ENCODE peak calls at places on chromosomes 11 and 22, in nine cellular contexts. A is cardiac muscle cell, Q is HCT116, O is OCI-LY7, L is PC-9, K is thyroid gland, B is MM.1S, F is pancreas, R is mucosa of descending colon. G is an unnamed sample. For H3K4me1, the result is how much of the 10 kb centered on the place peaks cover.

GRCh38 chr22:41857160-41857859 is 24.4 kb downstream of the SREBF2 start:
- DNase-seq in A (peak), Q (peak), O (peak), L (peak), K (peak), B (no peak), F (no peak), R (peak), G (peak)

GRCh38 chr11:45280449-45280848 is 5.7 kb downstream of the SYT13 start:
- DNase-seq in A (no peak), Q (no peak), O (no peak), L (no peak), K (no peak), B (peak), F (no peak), R (no peak), G (no peak)

GRCh38 chr22:31085493-31085824 is 4.3 kb downstream of the SMTN start:
- DNase-seq in A (peak), Q (no peak), O (no peak), L (no peak), K (no peak), B (no peak), F (peak), R (no peak), G (no peak)

GRCh38 chr11:2086239-2087040 is 52.7 kb downstream of the IGF2 start:
- DNase-seq in A (no peak), Q (no peak), O (no peak), L (no peak), K (no peak), B (no peak), F (no peak), R (no peak), G (peak)

GRCh38 chr11:102717280-102717679 is 7.5 kb downstream of the MMP8 start:
- DNase-seq in A (no peak), Q (no peak), O (no peak), L (no peak), K (no peak), B (no peak), F (no peak), R (no peak), G (no peak)

GRCh38 chr11:22976146-22976545 is 115.9 kb upstream of the CCDC179 start:
- DNase-seq in A (peak), Q (no peak), O (no peak), L (peak), K (no peak), B (no peak), F (peak), R (no peak), G (peak)

GRCh38 chr11:102734650-102735049 is 9.9 kb upstream of the MMP8 start:
- DNase-seq in A (no peak), Q (no peak), O (no peak), L (no peak), K (no peak), B (no peak), F (no peak), R (no peak), G (no peak)

GRCh38 chr22:49155039-49155808 is 672.4 kb downstream of the BRD1 start:
- DNase-seq in A (no peak), Q (no peak), O (no peak), L (no peak), K (no peak), B (no peak), F (no peak), R (no peak), G (no peak)

GRCh38 chr11:94450061-94450460 is 43.6 kb downstream of the MRE11 start:
- DNase-seq in A (peak), Q (no peak), O (no peak), L (no peak), K (no peak), B (no peak), F (no peak), R (no peak), G (no peak)

GRCh38 chr11:70503878-70504240 is 105.5 kb downstream of the CTTN start:
- DNase-seq in A (no peak), Q (no peak), O (no peak), L (no peak), K (no peak), B (no peak), F (no peak), R (peak), G (no peak)

GRCh38 chr11:115780625-115781024 is 276.4 kb upstream of the CADM1 start:
- DNase-seq in A (no peak), Q (no peak), O (no peak), L (no peak), K (no peak), B (no peak), F (no peak), R (no peak), G (no peak)

GRCh38 chr11:131486100-131486499 is 115.7 kb downstream of the NTM start:
- DNase-seq in A (peak), Q (no peak), O (no peak), L (peak), K (no peak), B (no peak), F (no peak), R (no peak), G (no peak)

GRCh38 chr11:910589-911030 is at the start of gene CHID1:
- DNase-seq in A (peak), Q (peak), O (peak), L (peak), K (peak), B (peak), F (peak), R (peak), G (peak)

GRCh38 chr22:50115693-50116092 is 25.9 kb downstream of the MOV10L1 start:
- DNase-seq in A (peak), Q (no peak), O (no peak), L (peak), K (peak), B (no peak), F (no peak), R (no peak), G (no peak)

GRCh38 chr11:120674537-120674936 is 163.0 kb downstream of the GRIK4 start:
- DNase-seq in A (peak), Q (no peak), O (no peak), L (no peak), K (peak), B (no peak), F (no peak), R (no peak), G (no peak)

GRCh38 chr11:36243641-36244040 is 45.6 kb downstream of the COMMD9 start:
- DNase-seq in A (peak), Q (no peak), O (no peak), L (no peak), K (no peak), B (no peak), F (no peak), R (no peak), G (no peak)

GRCh38 chr22:23566716-23567475 is 13.2 kb downstream of the IGLL1 start:
- DNase-seq in A (no peak), Q (no peak), O (no peak), L (no peak), K (no peak), B (no peak), F (no peak), R (no peak), G (no peak)

GRCh38 chr11:33669598-33670249 is 30.9 kb downstream of the C11orf91 start:
- DNase-seq in A (no peak), Q (no peak), O (no peak), L (no peak), K (no peak), B (no peak), F (no peak), R (no peak), G (no peak)

GRCh38 chr11:62823677-62824076 is 8.2 kb downstream of the STX5 start:
- DNase-seq in A (no peak), Q (no peak), O (no peak), L (no peak), K (no peak), B (no peak), F (no peak), R (no peak), G (no peak)

GRCh38 chr22:19730662-19731360 is 7.5 kb downstream of the GP1BB start:
- DNase-seq in A (peak), Q (peak), O (peak), L (peak), K (peak), B (peak), F (peak), R (peak), G (peak)

GRCh38 chr11:86674965-86675364 is 2.5 kb upstream of the ME3 start:
- DNase-seq in A (no peak), Q (no peak), O (no peak), L (no peak), K (no peak), B (no peak), F (no peak), R (no peak), G (no peak)

GRCh38 chr11:35158371-35159081 is 19.6 kb downstream of the CD44 start:
- DNase-seq in A (peak), Q (no peak), O (no peak), L (no peak), K (no peak), B (no peak), F (no peak), R (peak), G (no peak)

GRCh38 chr11:99020324-99021225 is at the start of gene CNTN5:
- DNase-seq in A (peak), Q (no peak), O (no peak), L (peak), K (peak), B (peak), F (peak), R (peak), G (no peak)

GRCh38 chr11:17389957-17390649 is 1.6 kb upstream of the KCNJ11 start:
- DNase-seq in A (no peak), Q (no peak), O (no peak), L (no peak), K (no peak), B (no peak), F (peak), R (no peak), G (no peak)

GRCh38 chr11:17387280-17387679 is 1.2 kb downstream of the KCNJ11 start:
- DNase-seq in A (no peak), Q (no peak), O (no peak), L (no peak), K (no peak), B (no peak), F (no peak), R (no peak), G (no peak)

GRCh38 chr11:17388609-17389204 is at the start of gene KCNJ11:
- DNase-seq in A (no peak), Q (no peak), O (no peak), L (peak), K (peak), B (no peak), F (no peak), R (peak), G (peak)

GRCh38 chr11:17387811-17388210 is 648 bp downstream of the KCNJ11 start:
- DNase-seq in A (no peak), Q (no peak), O (no peak), L (no peak), K (no peak), B (no peak), F (peak), R (no peak), G (no peak)

GRCh38 chr11:17389205-17389956 is 922 bp upstream of the KCNJ11 start:
- DNase-seq in A (peak), Q (peak), O (peak), L (peak), K (peak), B (peak), F (peak), R (peak), G (peak)
- TF ChIP-seq CTCF in A (peak), Q (peak), O (peak), L (peak), K (no peak), B (peak), F (peak), R (peak), G (no peak)

GRCh38 chr11:117220999-117221774 is 10.7 kb downstream of the PCSK7 start:
- DNase-seq in A (peak), Q (no peak), O (no peak), L (no peak), K (peak), B (no peak), F (no peak), R (peak), G (no peak)

GRCh38 chr11:117221775-117222517 is 9.9 kb downstream of the PCSK7 start:
- DNase-seq in A (peak), Q (no peak), O (no peak), L (peak), K (no peak), B (no peak), F (peak), R (peak), G (peak)

GRCh38 chr11:117223741-117224685 is 7.9 kb downstream of the PCSK7 start:
- DNase-seq in A (no peak), Q (no peak), O (no peak), L (no peak), K (no peak), B (no peak), F (peak), R (no peak), G (no peak)

GRCh38 chr11:117225553-117226170 is 6.2 kb downstream of the PCSK7 start:
- DNase-seq in A (no peak), Q (no peak), O (no peak), L (no peak), K (no peak), B (no peak), F (peak), R (no peak), G (no peak)

DNA sequence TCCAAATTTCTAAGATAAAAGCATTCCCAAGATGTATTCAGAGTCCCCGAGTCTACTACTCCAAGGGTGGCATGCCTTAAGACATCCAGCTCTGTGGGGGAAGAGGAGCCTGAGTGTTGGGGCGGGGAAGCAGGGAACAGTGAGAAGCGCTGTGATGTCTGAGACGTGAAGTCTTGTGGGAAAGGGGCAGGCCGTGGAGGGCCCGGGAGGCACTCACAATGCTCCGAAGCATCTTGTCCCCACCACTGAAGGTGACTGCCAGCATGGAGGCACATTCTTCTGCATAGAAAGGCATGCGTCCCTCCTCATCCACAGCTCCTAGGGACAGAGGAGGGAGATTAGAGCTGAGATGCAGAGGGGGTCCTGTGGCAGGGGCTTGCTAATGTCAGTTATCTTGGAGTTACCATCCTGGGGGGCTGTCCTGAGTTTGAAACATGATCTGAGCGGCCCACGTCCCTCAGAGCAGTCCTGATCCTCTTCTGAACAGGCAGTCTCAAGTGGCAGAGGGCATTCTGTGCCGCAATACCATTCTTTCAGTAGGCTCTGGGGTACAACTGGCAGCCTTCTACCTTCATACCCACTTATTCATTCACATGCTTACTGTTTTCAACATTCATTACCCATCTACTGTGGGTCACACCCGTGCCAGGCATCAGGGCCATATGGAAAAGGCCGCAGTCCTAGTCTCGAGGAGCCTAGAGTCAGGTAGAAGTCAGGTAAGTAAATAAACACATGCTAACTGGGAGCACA is 8.7 kb downstream of the PCSK7 start:
- DNase-seq in A (no peak), Q (no peak), O (no peak), L (no peak), K (no peak), B (no peak), F (no peak), R (no peak), G (no peak)
- H3K4me3 ChIP-seq in A (no peak), Q (no peak), O (no peak), L (no peak), K (no peak), B (no peak), F (no peak), R (no peak), G (no peak)

DNA sequence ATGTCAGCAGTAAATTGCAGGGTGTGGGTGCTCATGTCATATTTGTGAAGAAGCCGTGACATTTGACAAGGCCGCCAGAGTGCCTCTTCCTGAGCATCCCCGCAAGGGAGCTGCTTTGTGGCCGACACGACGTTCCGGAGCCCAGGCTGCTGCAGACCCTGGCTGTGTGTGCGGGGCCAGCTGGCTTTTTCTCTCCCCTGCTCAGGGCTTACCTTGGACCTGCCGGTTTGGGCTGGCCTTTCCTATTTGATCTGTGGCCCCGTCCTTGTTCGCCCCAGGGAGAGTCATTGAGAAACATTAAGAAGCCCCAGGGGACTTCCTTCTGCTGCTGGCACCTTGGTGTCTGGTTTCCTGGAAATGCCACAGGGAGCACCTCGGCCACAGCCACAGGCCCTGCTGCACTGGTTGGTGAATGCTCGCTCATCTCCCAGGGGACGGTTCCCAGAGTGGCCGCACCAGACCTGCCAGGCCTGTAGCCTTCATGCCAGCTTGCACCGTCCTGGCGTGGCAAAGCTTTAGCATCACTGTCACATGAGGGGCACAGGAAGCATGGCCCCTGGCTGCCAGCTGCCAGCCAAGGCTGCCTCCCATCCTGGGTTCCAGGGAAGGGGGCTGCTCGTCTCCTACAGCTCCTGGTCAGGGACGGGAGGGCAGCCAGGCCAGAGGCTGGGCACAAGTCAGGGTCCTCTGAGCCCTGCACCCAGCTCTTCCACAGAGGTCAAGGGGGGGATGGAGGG is 5.4 kb downstream of the GRK2 start:
- DNase-seq in A (no peak), Q (no peak), O (peak), L (no peak), K (peak), B (no peak), F (no peak), R (no peak), G (no peak)
- H3K4me1 ChIP-seq in A (under half), Q (under half), O (half or more), L (under half), K (half or more), B (half or more), F (under half), R (half or more), G (half or more)

DNA sequence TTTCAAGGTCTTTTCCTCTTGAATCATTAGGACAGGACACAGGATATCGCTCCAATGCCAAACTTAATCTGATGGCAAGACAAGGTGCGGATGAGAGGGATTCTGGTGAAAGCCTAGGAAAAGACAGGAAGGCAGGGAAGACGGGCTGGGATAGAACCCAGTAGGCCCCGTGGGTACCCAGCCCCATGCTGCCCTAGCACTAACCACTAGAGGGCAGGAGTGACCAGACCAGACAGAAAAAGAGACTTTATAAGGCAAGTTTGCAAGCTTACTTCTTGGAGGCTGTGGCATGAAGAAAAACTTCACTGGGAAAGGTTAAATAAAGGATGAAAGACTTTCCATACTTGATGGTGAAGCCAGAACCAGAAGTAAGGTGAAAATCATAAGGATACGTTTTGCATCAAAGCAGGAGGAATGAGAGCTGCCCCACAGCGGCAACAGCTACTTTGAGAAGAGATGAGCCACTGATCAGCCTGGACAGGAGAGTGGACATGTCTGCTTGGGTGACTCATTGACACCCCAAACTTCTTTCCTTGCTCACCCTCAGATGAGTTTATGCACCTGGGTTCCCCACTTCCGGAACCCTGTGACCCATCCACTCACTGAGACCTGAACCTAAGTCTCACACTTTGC is 39.8 kb downstream of the SYN3 start:
- DNase-seq in A (peak), Q (peak), O (peak), L (peak), K (peak), B (peak), F (peak), R (peak), G (peak)
- TF ChIP-seq CTCF in A (peak), Q (peak), O (peak), L (peak), K (peak), B (peak), F (peak), R (peak), G (peak)

GRCh38 chr11:110297082-110297725 is 790 bp upstream of the RDX start:
- DNase-seq in A (no peak), Q (no peak), O (no peak), L (no peak), K (no peak), B (peak), F (no peak), R (no peak), G (no peak)
- H3K4me3 ChIP-seq in A (peak), Q (peak), O (peak), L (peak), K (no peak), B (peak), F (no peak), R (no peak), G (peak)

DNA sequence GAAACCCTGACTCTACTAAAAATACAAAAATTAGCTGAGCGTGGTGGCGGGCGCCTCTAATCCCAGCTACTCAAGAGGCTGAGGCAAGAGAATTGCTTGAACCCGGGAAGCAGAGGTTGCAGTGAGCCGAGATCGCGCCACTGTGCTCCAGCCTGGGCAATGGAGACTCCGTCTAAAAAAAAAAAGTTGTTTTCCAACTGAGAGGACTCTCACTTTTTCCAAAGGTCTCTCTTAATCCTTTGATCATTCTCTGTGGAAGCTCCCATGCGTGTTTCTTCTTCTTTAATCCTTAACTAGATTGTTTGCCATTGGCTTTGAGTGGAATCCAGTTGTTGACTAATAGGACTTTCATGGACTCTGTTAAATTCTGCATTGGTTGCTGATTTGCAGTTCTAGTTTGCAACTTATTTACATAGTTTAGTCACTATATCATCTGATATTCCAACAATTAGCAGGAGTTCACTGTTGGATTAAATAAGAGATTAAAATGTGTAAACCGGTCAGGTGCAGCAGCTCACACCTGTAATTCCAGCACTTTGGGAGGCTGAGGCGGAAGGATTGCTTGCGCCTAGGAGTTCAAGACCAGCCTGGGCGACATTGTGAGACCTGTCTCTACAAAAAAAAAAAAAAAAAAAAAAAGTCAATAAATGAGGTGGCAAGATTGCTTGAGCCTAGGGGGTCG is 79.7 kb downstream of the C22orf31 start:
- DNase-seq in A (no peak), Q (no peak), O (no peak), L (no peak), K (no peak), B (no peak), F (no peak), R (no peak), G (no peak)
- H3K4me1 ChIP-seq in A (half or more), Q (half or more), O (under half), L (under half), K (half or more), B (under half), F (under half), R (under half), G (under half)

GRCh38 chr22:40769761-40770160 is 49.4 kb downstream of the SLC25A17 start:
- DNase-seq in A (no peak), Q (no peak), O (no peak), L (no peak), K (no peak), B (no peak), F (no peak), R (no peak), G (no peak)
- TF ChIP-seq CTCF in A (no peak), Q (no peak), O (no peak), L (no peak), K (no peak), B (no peak), F (no peak), R (no peak), G (no peak)

G was measured in stomach.